ENCODE peak calls at places on chromosomes 12 and 14, in nine cellular contexts. T is progenitor cell of endocrine pancreas, D is fibroblast of the aortic adventitia, V is lower lobe of right lung, K is choroid plexus epithelial cell, W is endothelial cell, J is fibroblast of lung, G is cardiac fibroblast, C is AG09309. F is an unnamed sample.

GRCh38 chr14:67557118-67557517 is 24.0 kb downstream of the PLEKHH1 start:
- DNase-seq in V (no peak), D (no peak), T (no peak), G (peak; percentile 19), K (peak; percentile 58), J (no peak), C (no peak), W (no peak), F (no peak)

GRCh38 chr14:98984027-98984718 is 287.8 kb downstream of the BCL11B start:
- DNase-seq in C (no peak), T (no peak), W (no peak), D (no peak), J (no peak), G (no peak), K (no peak), V (no peak), F (no peak)

GRCh38 chr14:38412654-38413053 is 156.8 kb upstream of the CLEC14A start:
- DNase-seq in C (no peak), J (no peak), G (no peak), T (no peak), K (no peak), D (no peak), V (no peak), W (no peak), F (no peak)

GRCh38 chr12:1806301-1807106 is 13.9 kb upstream of the LRTM2 start:
- DNase-seq in T (no peak), W (no peak), D (peak; percentile 67), C (no peak), V (peak; percentile 34), J (peak; percentile 43), G (peak; percentile 69), K (no peak), F (no peak)

GRCh38 chr14:60648169-60648933 is 926 bp downstream of the SIX1 start:
- DNase-seq in D (peak; percentile 35), J (no peak), V (peak; percentile 45), W (peak; percentile 24), T (no peak), C (no peak), K (peak; percentile 41), G (no peak), F (no peak)

GRCh38 chr14:29759521-29760340 is 167.9 kb downstream of the PRKD1 start:
- DNase-seq in V (no peak), D (no peak), W (no peak), T (no peak), J (peak; percentile 28), K (no peak), G (no peak), C (no peak), F (no peak)

GRCh38 chr12:104723895-104724294 is 234.2 kb downstream of the SLC41A2 start:
- DNase-seq in D (no peak), K (no peak), C (no peak), G (no peak), W (no peak), T (no peak), V (no peak), J (no peak), F (no peak)

GRCh38 chr14:85934123-85934885 is 404.4 kb downstream of the FLRT2 start:
- DNase-seq in W (no peak), J (peak; percentile 21), V (peak; percentile 47), D (peak; percentile 4), T (no peak), C (no peak), G (peak; percentile 1), K (peak; percentile 37), F (no peak)

GRCh38 chr12:14262771-14263511 is 102.5 kb upstream of the ATF7IP start:
- DNase-seq in K (no peak), D (no peak), C (no peak), J (no peak), W (no peak), T (no peak), G (no peak), V (no peak), F (no peak)

GRCh38 chr12:6020930-6021329 is 75.9 kb upstream of the ANO2 start:
- DNase-seq in J (no peak), C (no peak), W (no peak), G (no peak), K (peak; percentile 44), V (no peak), T (no peak), D (no peak), F (no peak)

GRCh38 chr12:126385785-126386184 is 1320.5 kb downstream of the AACS start:
- DNase-seq in D (peak; percentile 94), C (peak; percentile 66), G (peak; percentile 53), J (peak; percentile 41), W (no peak), T (no peak), K (no peak), V (no peak), F (no peak)

GRCh38 chr12:104456950-104457745 is 400 bp downstream of the CHST11 start:
- DNase-seq in C (no peak), D (peak; percentile 81), V (peak; percentile 63), K (peak; percentile 83), G (peak; percentile 77), J (peak; percentile 76), W (peak; percentile 51), T (peak; percentile 41), F (no peak)

GRCh38 chr12:111444706-111445310 is 39.1 kb downstream of the SH2B3 start:
- DNase-seq in V (peak; percentile 83), C (no peak), G (peak; percentile 46), D (peak; percentile 28), K (peak; percentile 64), W (peak; percentile 38), T (no peak), J (no peak), F (no peak)

GRCh38 chr12:129552996-129553750 is 350.7 kb downstream of the TMEM132D start:
- DNase-seq in V (no peak), T (no peak), D (no peak), G (no peak), K (peak; percentile 72), W (no peak), C (no peak), J (no peak), F (no peak)

GRCh38 chr12:22169281-22169824 is 123.3 kb downstream of the CMAS start:
- DNase-seq in G (no peak), D (no peak), T (no peak), C (no peak), J (no peak), W (no peak), K (no peak), V (no peak), F (no peak)

GRCh38 chr12:34401659-34402227 is 379.4 kb downstream of the ALG10 start:
- DNase-seq in D (no peak), T (peak; percentile 10), K (no peak), J (no peak), C (no peak), V (peak; percentile 38), G (no peak), W (peak; percentile 1), F (no peak)

GRCh38 chr14:92952497-92953298 is 29.7 kb downstream of the CHGA start:
- DNase-seq in T (no peak), K (no peak), G (no peak), D (no peak), J (no peak), W (no peak), V (no peak), C (no peak), F (no peak)

GRCh38 chr12:27498761-27499160 is 25.2 kb upstream of the PPFIBP1 start:
- DNase-seq in V (no peak), J (peak; percentile 29), W (no peak), T (no peak), D (peak; percentile 22), G (peak; percentile 18), C (no peak), K (peak; percentile 33), F (no peak)

GRCh38 chr14:90681889-90682429 is 134.3 kb downstream of the TTC7B start:
- DNase-seq in J (no peak), C (no peak), K (no peak), T (no peak), G (no peak), W (no peak), V (no peak), D (no peak), F (no peak)

GRCh38 chr14:58533417-58533816 is 104.3 kb upstream of the DACT1 start:
- DNase-seq in T (no peak), D (peak; percentile 50), W (peak; percentile 28), V (no peak), C (no peak), K (peak; percentile 37), G (peak; percentile 82), J (peak; percentile 12), F (no peak)

GRCh38 chr14:71474866-71475265 is 457.4 kb upstream of the RGS6 start:
- DNase-seq in J (no peak), T (no peak), W (no peak), K (no peak), V (no peak), G (no peak), D (no peak), C (no peak), F (no peak)
- TF ChIP-seq CTCF in J (no peak), T (no peak), W (no peak), K (no peak), V (no peak), G (no peak), D (no peak), C (no peak), F (no peak)

DNA sequence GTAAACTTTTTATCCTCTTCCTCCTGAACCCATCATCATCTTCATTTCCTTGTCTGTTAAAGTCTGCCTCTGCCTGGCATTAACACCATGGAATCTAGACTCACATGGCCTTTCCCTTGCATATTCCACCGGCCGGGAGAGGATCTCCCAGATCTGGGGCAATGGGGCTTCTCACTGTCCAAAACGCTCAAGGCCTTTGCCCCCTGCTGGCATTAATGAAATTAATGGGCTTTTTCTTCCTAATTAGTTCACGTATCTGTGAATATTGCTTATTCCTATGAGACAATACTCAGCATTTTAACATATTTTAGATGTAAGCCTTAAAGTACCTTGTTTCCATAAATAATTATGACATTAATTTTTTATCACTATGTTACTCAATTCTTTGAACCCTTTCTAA is 42.9 kb upstream of the CAPRIN2 start:
- DNase-seq in T (no peak), D (no peak), K (no peak), C (no peak), J (no peak), G (no peak), V (no peak), W (no peak), F (no peak)
- TF ChIP-seq CTCF in T (no peak), D (no peak), K (peak; percentile 14), C (no peak), J (no peak), G (no peak), V (no peak), W (peak; percentile 20), F (no peak)

GRCh38 chr14:21924479-21924878 is 250.9 kb upstream of the OR4E1 start:
- DNase-seq in J (no peak), V (no peak), K (no peak), C (no peak), G (no peak), T (no peak), W (no peak), D (no peak), F (no peak)
- TF ChIP-seq CTCF in J (no peak), V (no peak), K (no peak), C (no peak), G (no peak), T (no peak), W (no peak), D (no peak), F (no peak)

DNA sequence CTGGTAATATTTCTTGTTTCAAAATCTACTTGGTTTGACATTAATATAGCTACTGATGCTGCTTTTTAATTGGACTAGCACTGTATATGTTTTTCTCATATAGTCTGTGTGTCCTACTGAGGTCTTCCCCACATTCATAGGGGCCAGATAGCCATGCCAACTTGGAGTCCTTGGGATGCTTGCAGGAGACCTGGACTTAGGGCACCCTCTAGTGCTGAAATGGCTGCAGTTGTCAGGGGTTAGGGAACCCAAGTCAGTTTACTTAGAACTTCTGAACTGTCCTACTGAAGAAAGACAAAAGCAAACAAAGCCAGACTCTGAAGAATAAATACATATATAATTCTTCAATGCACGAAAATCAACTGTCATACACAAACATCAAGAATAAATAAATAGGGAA is 279.9 kb upstream of the SYT1 start:
- DNase-seq in K (peak; percentile 35), V (no peak), G (peak; percentile 6), D (peak; percentile 8), W (peak; percentile 47), T (no peak), C (no peak), J (peak; percentile 11), F (no peak)
- TF ChIP-seq CTCF in K (peak; percentile 53), V (no peak), G (peak; percentile 30), D (peak; percentile 16), W (peak; percentile 25), T (peak; percentile 39), C (peak; percentile 27), J (peak; percentile 14), F (no peak)

F was measured in D721Med.